ENCODE peak calls at places on chromosomes 3 and 15, in five cellular contexts. U is mammary epithelial cell; N is left colon; F is progenitor cell of endocrine pancreas; S is activated CD8-positive, alpha-beta memory T cell treated with anti-CD3 and anti-CD28 coated beads, Interleukin-2, amount 50 U/mL, for 48 hours. G is an unnamed sample.

GRCh38 chr3:174342941-174343431 is 516.1 kb upstream of the NAALADL2 start:
- DNase-seq in S (no peak), N (no peak), F (no peak), U (no peak), G (peak)

GRCh38 chr15:41796457-41796856 is 22.2 kb downstream of the MAPKBP1 start:
- DNase-seq in U (peak), S (no peak), N (no peak), F (no peak), G (no peak)

GRCh38 chr15:68795298-68795848 is 25.3 kb downstream of the ANP32A start:
- DNase-seq in S (peak), F (peak), N (peak), U (peak), G (peak)

GRCh38 chr3:72892870-72893269 is 5.0 kb downstream of the GXYLT2 start:
- DNase-seq in F (no peak), S (no peak), N (no peak), U (no peak), G (no peak)

GRCh38 chr3:49841126-49841525 is 15.2 kb downstream of the TRAIP start:
- DNase-seq in N (peak), U (no peak), F (no peak), S (no peak), G (peak)

GRCh38 chr3:101890716-101891115 is 41.4 kb downstream of the NFKBIZ start:
- DNase-seq in F (no peak), N (no peak), S (no peak), U (peak), G (no peak)

GRCh38 chr15:70328137-70329115 is 230.7 kb upstream of the TLE3 start:
- DNase-seq in N (peak), S (no peak), F (no peak), U (no peak), G (no peak)

GRCh38 chr15:67520976-67521769 is at the start of gene C15orf61:
- DNase-seq in F (peak), S (peak), U (peak), N (peak), G (peak)

GRCh38 chr3:176798680-176799079 is 398.6 kb downstream of the TBL1XR1 start:
- DNase-seq in S (no peak), F (no peak), U (no peak), N (no peak), G (no peak)

GRCh38 chr3:15493436-15493835 is 28.1 kb downstream of the COLQ start:
- DNase-seq in N (no peak), F (no peak), S (peak), U (no peak), G (no peak)

GRCh38 chr15:89349212-89349558 is 14.6 kb upstream of the POLG start:
- DNase-seq in U (no peak), F (no peak), S (no peak), N (no peak), G (no peak)

GRCh38 chr3:177483182-177483967 is 286.1 kb upstream of the TBL1XR1 start:
- DNase-seq in U (peak), S (no peak), F (no peak), N (no peak), G (peak)

GRCh38 chr15:71451080-71451479 is 335.8 kb downstream of the THSD4 start:
- DNase-seq in S (no peak), F (no peak), N (no peak), U (no peak), G (no peak)

GRCh38 chr3:115092220-115092791 is 54.8 kb downstream of the ZBTB20 start:
- DNase-seq in N (peak), F (peak), U (peak), S (no peak), G (peak)

GRCh38 chr3:5791558-5791957 is 604.1 kb downstream of the EDEM1 start:
- DNase-seq in U (no peak), F (no peak), S (no peak), N (no peak), G (no peak)

GRCh38 chr3:76871655-76872054 is 168.2 kb upstream of the ROBO2 start:
- DNase-seq in U (no peak), N (no peak), S (no peak), F (no peak), G (no peak)

GRCh38 chr3:190537131-190537530 is 23.2 kb downstream of the IL1RAP start:
- DNase-seq in F (no peak), S (no peak), N (no peak), U (no peak), G (no peak)

GRCh38 chr15:88032787-88033186 is 223.8 kb downstream of the NTRK3 start:
- DNase-seq in N (no peak), F (no peak), U (peak), S (no peak), G (no peak)

GRCh38 chr3:5499404-5499803 is 311.9 kb downstream of the EDEM1 start:
- DNase-seq in N (no peak), F (no peak), U (no peak), S (no peak), G (no peak)

GRCh38 chr3:113441051-113441770 is at the start of gene CFAP44:
- DNase-seq in S (peak), F (peak), N (peak), U (peak), G (peak)

GRCh38 chr3:188546835-188547670 is 393.1 kb downstream of the LPP start:
- DNase-seq in U (no peak), F (no peak), N (no peak), S (no peak), G (no peak)

GRCh38 chr3:115922681-115923347 is 299.5 kb downstream of the GAP43 start:
- DNase-seq in S (no peak), U (peak), F (no peak), N (no peak), G (peak)

GRCh38 chr3:55367396-55367795 is 119.7 kb downstream of the WNT5A start:
- DNase-seq in U (no peak), N (no peak), F (no peak), S (no peak), G (no peak)

GRCh38 chr15:73781038-73781925 is 28.1 kb upstream of the INSYN1 start:
- DNase-seq in N (no peak), F (no peak), U (peak), S (no peak), G (peak)

GRCh38 chr3:43752908-43753307 is 62.2 kb downstream of the ABHD5 start:
- DNase-seq in U (no peak), S (no peak), F (no peak), N (no peak), G (no peak)

GRCh38 chr3:126309861-126310655 is 47.1 kb downstream of the KLF15 start:
- DNase-seq in U (no peak), S (peak), F (no peak), N (no peak), G (no peak)

GRCh38 chr3:16600771-16601538 is 4.3 kb downstream of the DAZL start:
- DNase-seq in S (peak), U (peak), F (peak), N (peak), G (peak)

GRCh38 chr15:85623648-85624047 is 171.1 kb downstream of the KLHL25 start:
- DNase-seq in F (no peak), N (no peak), U (peak), S (no peak), G (no peak)

GRCh38 chr3:46607603-46608028 is 4.7 kb upstream of the FAM240A start:
- DNase-seq in U (no peak), S (no peak), N (no peak), F (no peak), G (peak)

GRCh38 chr3:94303897-94304296 is 241.0 kb downstream of the NSUN3 start:
- DNase-seq in F (no peak), U (no peak), S (no peak), N (no peak), G (peak)

GRCh38 chr3:72152551-72153476 is 367.9 kb upstream of the PROK2 start:
- DNase-seq in U (peak), F (no peak), N (peak), S (no peak), G (peak)

GRCh38 chr15:26477044-26477443 is 295.8 kb downstream of the GABRB3 start:
- DNase-seq in F (no peak), U (no peak), N (no peak), S (no peak), G (no peak)

GRCh38 chr15:58793862-58794261 is 22.8 kb downstream of the MINDY2 start:
- DNase-seq in N (no peak), U (peak), S (no peak), F (no peak), G (no peak)

GRCh38 chr3:98039322-98040024 is 4.4 kb upstream of the GABRR3 start:
- DNase-seq in U (peak), N (peak), S (peak), F (peak), G (peak)

G was measured in cerebellar cortex.